ENCODE peak calls at places on chromosomes 3 and 15, in seven cellular contexts. B, C, Z, Y, E, T and Q are unnamed samples.

GRCh38 chr3:186759231-186759930 is 24.0 kb upstream of the EIF4A2 start:
- DNase-seq in Y (no peak), E (no peak), C (no peak), Z (peak; percentile 46), T (no peak), B (no peak), Q (no peak)

GRCh38 chr3:14388200-14388599 is 14.2 kb upstream of the SLC6A6 start:
- DNase-seq in Y (no peak), T (no peak), E (no peak), B (peak; percentile 56), C (no peak), Z (no peak), Q (no peak)

GRCh38 chr15:34665498-34666116 is 82.2 kb upstream of the GOLGA8B start:
- DNase-seq in C (no peak), B (no peak), E (no peak), Y (no peak), Z (no peak), T (no peak), Q (no peak)

GRCh38 chr3:63400259-63400860 is 122.3 kb downstream of the SYNPR start:
- DNase-seq in E (no peak), B (no peak), T (no peak), C (no peak), Y (peak; percentile 25), Z (peak; percentile 12), Q (no peak)

GRCh38 chr15:65377976-65378366 is at the start of gene IGDCC3:
- DNase-seq in E (no peak), Y (no peak), Z (peak; percentile 85), T (peak; percentile 57), B (no peak), C (no peak), Q (no peak)

GRCh38 chr3:176920806-176921205 is 276.5 kb downstream of the TBL1XR1 start:
- DNase-seq in Y (peak; percentile 41), T (no peak), C (no peak), B (no peak), Z (no peak), E (no peak), Q (no peak)

GRCh38 chr3:31370093-31370666 is 162.5 kb upstream of the STT3B start:
- DNase-seq in E (no peak), C (no peak), T (no peak), Z (peak; percentile 25), Y (no peak), B (no peak), Q (no peak)

GRCh38 chr15:84685304-84685703 is 27.3 kb upstream of the NMB start:
- DNase-seq in E (no peak), Y (peak; percentile 90), B (peak; percentile 70), C (peak; percentile 79), Z (no peak), T (no peak), Q (peak; percentile 79)

GRCh38 chr3:53187430-53187829 is 26.4 kb downstream of the PRKCD start:
- DNase-seq in B (no peak), Z (no peak), C (peak; percentile 23), Y (no peak), T (no peak), E (no peak), Q (no peak)

GRCh38 chr3:184229424-184230080 is at the start of gene VWA5B2:
- DNase-seq in T (peak; percentile 37), Z (peak; percentile 74), E (no peak), B (peak; percentile 60), C (peak; percentile 70), Y (peak; percentile 8), Q (peak; percentile 88)

GRCh38 chr15:77029166-77030041 is 34.5 kb downstream of the PSTPIP1 start:
- DNase-seq in Z (no peak), B (peak; percentile 21), C (peak; percentile 35), Y (no peak), T (peak; percentile 12), E (no peak), Q (peak; percentile 59)

GRCh38 chr15:31975446-31976229 is 54.7 kb upstream of the CHRNA7 start:
- DNase-seq in B (no peak), Z (no peak), T (no peak), Y (peak; percentile 9), E (no peak), C (no peak), Q (no peak)

GRCh38 chr3:49869525-49870126 is at the start of gene CAMKV:
- DNase-seq in E (no peak), T (no peak), Y (no peak), C (no peak), B (no peak), Z (peak; percentile 58), Q (no peak)

GRCh38 chr15:74400915-74401757 is 32.6 kb downstream of the SEMA7A start:
- DNase-seq in C (no peak), Z (no peak), T (no peak), B (no peak), Y (peak; percentile 74), E (no peak), Q (no peak)

GRCh38 chr15:32834156-32834555 is 116.4 kb downstream of the GREM1 start:
- DNase-seq in T (no peak), Z (no peak), E (no peak), B (no peak), C (no peak), Y (no peak), Q (no peak)

GRCh38 chr15:96574766-96575165 is 244.3 kb downstream of the NR2F2 start:
- DNase-seq in E (no peak), Z (no peak), Y (no peak), C (no peak), T (no peak), B (no peak), Q (no peak)

GRCh38 chr3:157493627-157494550 is 9.3 kb downstream of the VEPH1 start:
- DNase-seq in Y (peak; percentile 55), B (no peak), E (peak; percentile 35), Z (peak; percentile 54), T (no peak), C (no peak), Q (no peak)

GRCh38 chr3:112126501-112126900 is 6.5 kb downstream of the GCSAM start:
- DNase-seq in C (no peak), Z (peak; percentile 96), Y (no peak), B (no peak), T (no peak), E (no peak), Q (no peak)
- H3K36me3 ChIP-seq in C (no peaks in the 10 kb centered on the region), Z (no peaks in the 10 kb centered on the region), Y (peaks cover 1% of the 10 kb centered on the region), B (no peaks in the 10 kb centered on the region), T (no peaks in the 10 kb centered on the region), E (no peaks in the 10 kb centered on the region), Q (peaks cover 8% of the 10 kb centered on the region)

DNA sequence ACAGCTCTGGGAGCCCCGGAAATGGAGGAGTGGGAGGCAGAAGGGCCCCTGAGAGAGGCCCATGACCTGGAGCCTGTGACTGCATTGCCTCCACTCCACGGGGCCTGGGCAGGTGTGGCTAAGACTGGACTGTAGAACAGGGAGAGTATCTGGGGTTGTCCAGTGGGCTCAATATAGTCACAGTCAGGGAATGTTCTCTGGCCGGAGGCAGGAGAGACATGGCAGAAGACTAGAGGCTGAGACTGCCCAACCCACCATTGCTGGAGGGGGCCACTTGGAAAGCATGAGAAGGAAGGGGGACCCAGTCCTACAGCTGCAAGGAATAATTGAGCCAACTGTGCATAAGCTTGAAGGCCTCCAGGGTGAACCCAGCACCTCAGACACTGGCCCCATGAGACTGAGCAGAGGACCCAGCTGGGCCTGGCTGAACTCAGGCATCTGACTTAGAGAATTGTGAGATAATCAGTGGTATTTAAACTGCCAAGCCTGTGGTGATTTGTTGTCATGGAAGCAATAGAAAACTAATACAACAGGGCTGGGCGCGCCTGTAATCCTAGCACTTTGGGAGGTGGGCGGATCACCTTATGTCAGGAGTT is 33.1 kb downstream of the NIPA2 start:
- DNase-seq in E (no peak), C (no peak), T (no peak), Z (peak; percentile 33), B (no peak), Y (no peak), Q (no peak)
- H3K36me3 ChIP-seq in E (peaks cover 20% of the 10 kb centered on the region), C (peaks cover 93% of the 10 kb centered on the region), T (no peaks in the 10 kb centered on the region), Z (peaks cover 12% of the 10 kb centered on the region), B (peaks cover 100% of the 10 kb centered on the region), Y (peaks cover 20% of the 10 kb centered on the region), Q (peaks cover 13% of the 10 kb centered on the region)

DNA sequence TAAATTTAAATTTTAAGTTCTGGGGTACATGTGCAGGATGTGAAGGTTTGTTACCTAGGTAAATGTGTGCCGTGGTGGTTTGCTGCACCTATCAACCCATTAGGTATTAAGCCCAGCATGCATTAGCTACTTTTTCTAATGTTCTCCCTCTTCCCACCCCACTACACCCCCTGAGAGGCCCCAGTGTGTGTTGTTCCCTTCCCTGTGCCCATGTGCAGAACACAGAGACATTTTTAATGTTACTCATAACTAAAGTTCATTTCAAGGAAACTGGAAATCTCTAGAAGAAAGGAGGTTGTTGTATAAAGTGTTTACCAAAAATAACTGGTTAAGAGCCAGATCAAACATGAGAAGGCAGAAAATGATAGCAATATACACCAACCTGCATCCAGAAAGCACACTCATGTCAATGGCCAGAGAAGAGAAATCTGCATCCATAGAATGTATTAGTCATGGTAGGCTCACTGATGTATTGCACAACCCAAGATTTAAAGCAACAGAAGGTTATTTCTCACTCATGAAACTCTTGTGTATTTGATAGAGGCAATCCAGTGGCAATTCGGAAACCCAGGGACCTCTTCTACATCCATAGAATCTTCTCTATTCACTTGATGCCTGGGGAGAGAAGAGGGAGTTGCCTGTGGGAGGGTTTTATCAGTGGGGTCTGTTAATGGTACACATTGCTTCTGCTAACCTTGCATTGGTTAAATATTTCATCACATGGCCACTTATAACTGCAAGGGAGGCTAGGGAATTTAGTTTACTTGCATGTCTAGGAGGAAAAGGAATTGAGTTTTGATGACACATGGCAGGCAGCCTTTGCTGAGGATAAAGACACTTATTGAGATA is 321.9 kb upstream of the RASGRP1 start:
- DNase-seq in B (no peak), C (no peak), T (no peak), Y (peak; percentile 90), E (no peak), Z (no peak), Q (no peak)
- H3K36me3 ChIP-seq in B (no peaks in the 10 kb centered on the region), C (no peaks in the 10 kb centered on the region), T (no peaks in the 10 kb centered on the region), Y (no peaks in the 10 kb centered on the region), E (no peaks in the 10 kb centered on the region), Z (no peaks in the 10 kb centered on the region), Q (no peaks in the 10 kb centered on the region)

DNA sequence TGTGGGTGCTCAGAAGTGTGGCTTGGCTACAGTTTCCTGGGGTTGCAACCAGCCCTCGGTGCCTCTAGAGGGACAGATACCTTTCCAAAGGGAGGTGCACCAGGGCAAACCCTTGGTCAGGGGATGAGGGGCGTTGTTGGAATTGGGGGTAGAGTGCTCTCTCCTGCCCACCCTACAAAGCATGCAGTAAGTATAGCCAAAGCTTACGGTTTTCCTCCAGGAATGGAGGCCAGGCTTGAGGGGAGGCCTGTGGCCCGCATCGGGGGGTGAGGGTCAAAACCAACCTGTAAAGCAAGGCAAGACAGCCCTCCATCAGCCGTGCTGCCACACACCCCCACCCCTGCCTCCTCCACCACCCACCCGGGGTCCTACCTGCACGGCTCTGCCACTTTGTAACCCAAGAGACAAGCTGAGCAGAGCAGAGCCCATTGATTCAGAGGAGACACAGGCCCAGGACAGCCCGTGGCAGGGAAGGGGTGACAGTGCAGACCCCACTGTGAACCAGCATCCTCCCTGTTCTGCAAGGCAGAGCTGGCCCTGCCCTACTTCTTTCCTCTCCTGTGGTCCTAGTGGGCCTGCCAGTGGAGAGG is 41.5 kb downstream of the TLE3 start:
- DNase-seq in B (no peak), Z (no peak), E (no peak), C (no peak), Y (no peak), T (no peak), Q (no peak)
- H3K36me3 ChIP-seq in B (peaks cover 94% of the 10 kb centered on the region), Z (peaks cover 44% of the 10 kb centered on the region), E (peaks cover 20% of the 10 kb centered on the region), C (peaks cover 97% of the 10 kb centered on the region), Y (peaks cover 53% of the 10 kb centered on the region), T (no peaks in the 10 kb centered on the region), Q (peaks cover 15% of the 10 kb centered on the region)